ENCODE peak calls at places on chromosomes 12 and 14, in five cellular contexts. U, I, J, O and M are unnamed samples.

GRCh38 chr12:65741662-65742480 is 82.4 kb upstream of the HMGA2 start:
- DNase-seq in U (no peak), I (peak), J (no peak), O (peak), M (no peak)

GRCh38 chr12:75658826-75659823 is 147.7 kb upstream of the KRR1 start:
- DNase-seq in U (no peak), I (no peak), J (no peak), O (peak), M (peak)

GRCh38 chr12:29816869-29817730 is 33.4 kb upstream of the TMTC1 start:
- DNase-seq in U (no peak), I (no peak), J (no peak), O (no peak), M (no peak)

GRCh38 chr12:115584156-115584555 is 693.3 kb downstream of the MED13L start:
- DNase-seq in U (no peak), I (no peak), J (no peak), O (no peak), M (peak)

GRCh38 chr14:73264080-73264895 is 27.0 kb downstream of the PAPLN start:
- DNase-seq in U (no peak), I (no peak), J (peak), O (no peak), M (no peak)

GRCh38 chr12:126233625-126234024 is 1168.4 kb downstream of the AACS start:
- DNase-seq in U (no peak), I (no peak), J (no peak), O (no peak), M (no peak)

GRCh38 chr14:65371784-65372183 is 40.7 kb upstream of the FUT8 start:
- DNase-seq in U (no peak), I (no peak), J (no peak), O (no peak), M (no peak)

GRCh38 chr12:59834659-59835474 is 239.0 kb downstream of the SLC16A7 start:
- DNase-seq in U (no peak), I (peak), J (no peak), O (peak), M (peak)

GRCh38 chr12:133129368-133130037 is 571 bp downstream of the ZNF891 start:
- DNase-seq in U (no peak), I (peak), J (no peak), O (no peak), M (peak)

GRCh38 chr12:122887817-122888212 is 8.1 kb downstream of the VPS37B start:
- DNase-seq in U (no peak), I (no peak), J (no peak), O (no peak), M (no peak)

GRCh38 chr12:44653886-44654527 is 222.1 kb downstream of the NELL2 start:
- DNase-seq in U (no peak), I (no peak), J (no peak), O (no peak), M (no peak)

GRCh38 chr14:89959853-89960493 is 4.2 kb downstream of the TDP1 start:
- DNase-seq in U (no peak), I (no peak), J (no peak), O (no peak), M (no peak)

GRCh38 chr12:62131153-62131552 is 129.1 kb upstream of the USP15 start:
- DNase-seq in U (no peak), I (no peak), J (no peak), O (no peak), M (no peak)

GRCh38 chr14:77457115-77457521 is 283 bp downstream of the VIPAS39 start:
- DNase-seq in U (no peak), I (peak), J (no peak), O (no peak), M (no peak)

GRCh38 chr12:70074510-70074909 is 168.7 kb upstream of the CNOT2 start:
- DNase-seq in U (no peak), I (no peak), J (no peak), O (no peak), M (no peak)

GRCh38 chr12:2384029-2384386 is 331.2 kb downstream of the CACNA1C start:
- DNase-seq in U (no peak), I (no peak), J (peak), O (no peak), M (no peak)

GRCh38 chr14:69554500-69554899 is 20.2 kb downstream of the CCDC177 start:
- DNase-seq in U (peak), I (no peak), J (no peak), O (no peak), M (no peak)

GRCh38 chr12:8559676-8560075 is 19.0 kb upstream of the CLEC4E start:
- DNase-seq in U (no peak), I (no peak), J (no peak), O (no peak), M (no peak)

GRCh38 chr14:19729763-19730162 is 13.6 kb upstream of the OR4Q3 start:
- DNase-seq in U (no peak), I (no peak), J (no peak), O (no peak), M (no peak)

GRCh38 chr14:100299238-100299560 is 7.0 kb downstream of the SLC25A29 start:
- DNase-seq in U (no peak), I (no peak), J (no peak), O (no peak), M (no peak)

GRCh38 chr12:100992194-100992593 is 197.6 kb downstream of the ANO4 start:
- DNase-seq in U (no peak), I (no peak), J (no peak), O (no peak), M (no peak)

GRCh38 chr14:49966304-49966809 is 73.5 kb downstream of the ARF6 start:
- DNase-seq in U (no peak), I (no peak), J (no peak), O (no peak), M (no peak)

GRCh38 chr12:109888179-109889020 is 8.1 kb upstream of the GLTP start:
- DNase-seq in U (peak), I (no peak), J (no peak), O (peak), M (peak)

GRCh38 chr12:104565606-104566243 is 109.0 kb downstream of the CHST11 start:
- DNase-seq in U (no peak), I (no peak), J (no peak), O (no peak), M (no peak)

GRCh38 chr12:41907036-41907435 is 237.6 kb downstream of the GXYLT1 start:
- DNase-seq in U (no peak), I (no peak), J (no peak), O (no peak), M (no peak)

GRCh38 chr12:93702707-93703305 is 25.6 kb downstream of the CRADD start:
- DNase-seq in U (no peak), I (no peak), J (no peak), O (no peak), M (no peak)

GRCh38 chr14:64786296-64787149 is 82.3 kb downstream of the PLEKHG3 start:
- DNase-seq in U (no peak), I (no peak), J (no peak), O (peak), M (peak)

GRCh38 chr12:124901003-124901402 is 13.4 kb downstream of the UBC start:
- DNase-seq in U (no peak), I (no peak), J (no peak), O (no peak), M (peak)

GRCh38 chr12:7951671-7952070 is 15.7 kb upstream of the SLC2A3 start:
- DNase-seq in U (no peak), I (no peak), J (no peak), O (no peak), M (peak)

GRCh38 chr14:103329421-103330347 is 4.4 kb upstream of the EIF5 start:
- DNase-seq in U (peak), I (no peak), J (peak), O (no peak), M (peak)

GRCh38 chr14:77098470-77099353 is 654 bp downstream of the CIPC start:
- DNase-seq in U (peak), I (peak), J (peak), O (peak), M (peak)

GRCh38 chr12:85057370-85057963 is 21.3 kb downstream of the LRRIQ1 start:
- DNase-seq in U (peak), I (peak), J (no peak), O (peak), M (peak)

GRCh38 chr14:29705801-29706200 is 221.8 kb downstream of the PRKD1 start:
- DNase-seq in U (no peak), I (no peak), J (no peak), O (no peak), M (no peak)

GRCh38 chr12:54082402-54082892 is 28.8 kb downstream of the HOXC4 start:
- DNase-seq in U (no peak), I (peak), J (no peak), O (no peak), M (peak)

GRCh38 chr14:69582207-69582606 is 7.5 kb upstream of the CCDC177 start:
- DNase-seq in U (no peak), I (no peak), J (no peak), O (peak), M (peak)

GRCh38 chr12:72586456-72586855 is 314.3 kb downstream of the TRHDE start:
- DNase-seq in U (no peak), I (no peak), J (no peak), O (no peak), M (no peak)

GRCh38 chr12:105945935-105946334 is 192.8 kb downstream of the NUAK1 start:
- DNase-seq in U (no peak), I (no peak), J (no peak), O (no peak), M (peak)

GRCh38 chr14:58955294-58955821 is 233.1 kb upstream of the DAAM1 start:
- DNase-seq in U (no peak), I (no peak), J (no peak), O (no peak), M (peak)

GRCh38 chr14:21106191-21106505 is 5.3 kb downstream of the TMEM253 start:
- DNase-seq in U (no peak), I (no peak), J (no peak), O (no peak), M (no peak)